ENCODE peak calls at places on chromosomes 2 and 18, in seven cellular contexts. N, O, C, J, T, U and D are unnamed samples.

GRCh38 chr2:70656421-70657010 is 102.9 kb upstream of the TGFA start:
- DNase-seq in O (no peak), U (no peak), N (no peak), C (no peak), J (no peak), T (no peak), D (no peak)

GRCh38 chr2:108288534-108289106 is at the start of gene SULT1C2:
- DNase-seq in T (peak; percentile 100), O (no peak), N (peak; percentile 32), C (peak; percentile 89), J (no peak), U (no peak), D (no peak)

GRCh38 chr2:239670463-239671120 is 269.8 kb upstream of the HDAC4 start:
- DNase-seq in O (no peak), T (no peak), N (no peak), J (peak; percentile 45), C (no peak), U (no peak), D (no peak)

GRCh38 chr2:231615058-231615671 is 22.5 kb downstream of the TEX44 start:
- DNase-seq in O (no peak), U (no peak), N (no peak), T (peak; percentile 27), C (no peak), J (no peak), D (no peak)

GRCh38 chr2:222722327-222722946 is 51.0 kb downstream of the MOGAT1 start:
- DNase-seq in O (no peak), C (no peak), N (no peak), J (no peak), U (peak; percentile 80), T (peak; percentile 68), D (no peak)

GRCh38 chr2:18117592-18117991 is 239.1 kb downstream of the KCNS3 start:
- DNase-seq in N (no peak), T (peak; percentile 82), U (peak; percentile 42), O (peak; percentile 5), C (no peak), J (no peak), D (peak; percentile 25)

GRCh38 chr2:108278631-108279030 is 10.1 kb upstream of the SULT1C2 start:
- DNase-seq in N (no peak), C (no peak), O (no peak), J (no peak), U (no peak), T (peak; percentile 44), D (no peak)

GRCh38 chr2:138780451-138780880 is 276 bp upstream of the NXPH2 start:
- DNase-seq in C (no peak), T (no peak), N (no peak), J (no peak), U (no peak), O (no peak), D (no peak)

GRCh38 chr2:34317797-34318196 is 718.7 kb upstream of the FAM98A start:
- DNase-seq in U (no peak), C (no peak), N (no peak), T (peak; percentile 2), O (no peak), J (no peak), D (no peak)

GRCh38 chr2:12303181-12304030 is 413.3 kb upstream of the TRIB2 start:
- DNase-seq in N (peak; percentile 63), U (peak; percentile 95), J (no peak), O (no peak), C (peak; percentile 70), T (peak; percentile 99), D (peak; percentile 80)

GRCh38 chr2:25215948-25216679 is 47.7 kb upstream of the POMC start:
- DNase-seq in C (no peak), T (peak; percentile 68), U (peak; percentile 76), J (peak; percentile 79), O (peak; percentile 83), N (no peak), D (no peak)

GRCh38 chr2:99949530-99949929 is 192.9 kb downstream of the AFF3 start:
- DNase-seq in N (no peak), T (no peak), O (no peak), C (no peak), U (no peak), J (no peak), D (no peak)

GRCh38 chr18:77622009-77622692 is 372.5 kb downstream of the GALR1 start:
- DNase-seq in J (no peak), C (no peak), U (no peak), T (no peak), O (no peak), N (no peak), D (no peak)

GRCh38 chr2:59276917-59277316 is 1035.8 kb upstream of the FANCL start:
- DNase-seq in O (no peak), T (no peak), N (no peak), U (no peak), C (no peak), J (no peak), D (no peak)

GRCh38 chr2:132424526-132425121 is 8.0 kb downstream of the GPR39 start:
- DNase-seq in J (no peak), T (peak; percentile 84), U (peak; percentile 80), O (no peak), N (no peak), C (no peak), D (no peak)

GRCh38 chr2:227517724-227518123 is 45.8 kb downstream of the AGFG1 start:
- DNase-seq in T (no peak), U (no peak), J (no peak), C (no peak), N (no peak), O (no peak), D (no peak)

GRCh38 chr18:43277164-43277600 is at the start of gene SYT4:
- DNase-seq in J (no peak), N (no peak), T (peak; percentile 78), U (peak; percentile 7), C (peak; percentile 29), O (no peak), D (no peak)

GRCh38 chr2:122183890-122184289 is 428.4 kb downstream of the TSN start:
- DNase-seq in T (no peak), U (no peak), C (no peak), J (no peak), N (no peak), O (no peak), D (no peak)

GRCh38 chr2:20326163-20326780 is 24.4 kb downstream of the PUM2 start:
- DNase-seq in O (peak; percentile 66), U (peak; percentile 52), C (no peak), N (peak; percentile 63), T (peak; percentile 83), J (no peak), D (peak; percentile 29)

GRCh38 chr2:77488141-77488540 is 34.0 kb downstream of the LRRTM4 start:
- DNase-seq in J (no peak), T (no peak), U (no peak), O (no peak), N (no peak), C (no peak), D (no peak)

GRCh38 chr2:239609162-239609561 is 208.3 kb upstream of the HDAC4 start:
- DNase-seq in O (no peak), N (no peak), J (peak; percentile 53), U (no peak), C (no peak), T (no peak), D (no peak)

GRCh38 chr2:168851674-168852320 is 38.4 kb downstream of the SPC25 start:
- DNase-seq in J (no peak), T (peak; percentile 91), U (peak; percentile 44), C (no peak), O (peak; percentile 41), N (peak; percentile 41), D (peak; percentile 50)

GRCh38 chr2:178777577-178777976 is 29.6 kb downstream of the TTN start:
- DNase-seq in C (no peak), U (no peak), O (no peak), T (no peak), N (no peak), J (no peak), D (no peak)

GRCh38 chr2:68237404-68237803 is 14.9 kb downstream of the PPP3R1 start:
- DNase-seq in N (no peak), C (no peak), J (no peak), O (no peak), U (peak; percentile 45), T (peak; percentile 78), D (no peak)

GRCh38 chr2:6866239-6866745 is 585 bp upstream of the CMPK2 start:
- DNase-seq in N (no peak), C (peak; percentile 32), J (no peak), O (peak; percentile 63), T (peak; percentile 72), U (no peak), D (no peak)

GRCh38 chr2:217515615-217516309 is 487.0 kb downstream of the TNS1 start:
- DNase-seq in T (no peak), U (no peak), O (no peak), J (no peak), C (no peak), N (no peak), D (no peak)

GRCh38 chr2:197994751-197995150 is 190.4 kb downstream of the PLCL1 start:
- DNase-seq in C (no peak), O (no peak), N (no peak), J (no peak), U (no peak), T (no peak), D (no peak)

GRCh38 chr2:127421871-127422618 is 3.8 kb downstream of the PROC start:
- DNase-seq in J (no peak), U (no peak), T (no peak), C (no peak), N (no peak), O (no peak), D (no peak)

GRCh38 chr2:69770193-69770702 is 28.3 kb downstream of the ANXA4 start:
- DNase-seq in N (peak; percentile 83), T (peak; percentile 87), C (no peak), U (peak; percentile 81), O (peak; percentile 30), J (peak; percentile 74), D (peak; percentile 72)

GRCh38 chr2:8583400-8584173 is 98.3 kb upstream of the ID2 start:
- DNase-seq in U (no peak), T (peak; percentile 64), J (peak; percentile 96), N (no peak), O (peak; percentile 99), C (no peak), D (peak; percentile 8)